ENCODE peak calls at places on chromosomes 12 and 14, in nine cellular contexts. One of them, this sample, is unnamed.
A peak's percentile ranks its signal among the peaks of the same experiment; 100 is the strongest.

GRCh38 chr12:47946413-47947107 is 16.8 kb upstream of the TMEM106C start:
- DNase-seq in EH: peak; percentile 44
- DNase-seq in AG04450: no peak
- DNase-seq in NCI-H524: no peak
- DNase-seq in fibroblast of the conjunctiva: no peak
- DNase-seq in HuH-7.5: no peak
- DNase-seq in HS-5: no peak
- DNase-seq in AG10803: peak; percentile 24
- DNase-seq in HT-29: no peak
- DNase-seq in this sample: no peak

GRCh38 chr12:6420364-6420763 is 24.4 kb upstream of the CD27 start:
- DNase-seq in AG10803: no peak
- DNase-seq in HT-29: no peak
- DNase-seq in HuH-7.5: no peak
- DNase-seq in AG04450: no peak
- DNase-seq in NCI-H524: no peak
- DNase-seq in fibroblast of the conjunctiva: no peak
- DNase-seq in EH: no peak
- DNase-seq in HS-5: no peak
- DNase-seq in this sample: no peak

GRCh38 chr12:64701283-64701682 is 57.9 kb downstream of the GNS start:
- DNase-seq in HS-5: no peak
- DNase-seq in EH: peak; percentile 16
- DNase-seq in AG10803: peak; percentile 43
- DNase-seq in HuH-7.5: no peak
- DNase-seq in AG04450: no peak
- DNase-seq in HT-29: no peak
- DNase-seq in NCI-H524: peak; percentile 37
- DNase-seq in fibroblast of the conjunctiva: no peak
- DNase-seq in this sample: no peak

GRCh38 chr14:93056166-93056839 is 59.4 kb downstream of the ITPK1 start:
- DNase-seq in AG04450: no peak
- DNase-seq in HuH-7.5: no peak
- DNase-seq in fibroblast of the conjunctiva: no peak
- DNase-seq in EH: no peak
- DNase-seq in AG10803: no peak
- DNase-seq in HS-5: no peak
- DNase-seq in HT-29: no peak
- DNase-seq in NCI-H524: no peak
- DNase-seq in this sample: no peak

GRCh38 chr12:92289611-92290010 is 144.0 kb upstream of the BTG1 start:
- DNase-seq in AG04450: no peak
- DNase-seq in NCI-H524: no peak
- DNase-seq in HT-29: no peak
- DNase-seq in HS-5: no peak
- DNase-seq in fibroblast of the conjunctiva: no peak
- DNase-seq in HuH-7.5: no peak
- DNase-seq in AG10803: no peak
- DNase-seq in EH: no peak
- DNase-seq in this sample: no peak

GRCh38 chr12:1777798-1778197 is 42.6 kb upstream of the LRTM2 start:
- DNase-seq in AG04450: peak; percentile 55
- DNase-seq in HS-5: peak; percentile 80
- DNase-seq in fibroblast of the conjunctiva: peak; percentile 38
- DNase-seq in NCI-H524: no peak
- DNase-seq in HuH-7.5: no peak
- DNase-seq in AG10803: peak; percentile 82
- DNase-seq in EH: peak; percentile 90
- DNase-seq in HT-29: no peak
- DNase-seq in this sample: no peak

GRCh38 chr12:92568631-92569128 is 134.1 kb upstream of the PLEKHG7 start:
- DNase-seq in HS-5: no peak
- DNase-seq in HuH-7.5: no peak
- DNase-seq in AG04450: no peak
- DNase-seq in AG10803: no peak
- DNase-seq in NCI-H524: no peak
- DNase-seq in EH: no peak
- DNase-seq in HT-29: no peak
- DNase-seq in fibroblast of the conjunctiva: no peak
- DNase-seq in this sample: no peak

GRCh38 chr12:65123435-65124063 is 2.4 kb upstream of the WIF1 start:
- DNase-seq in HuH-7.5: no peak
- DNase-seq in AG10803: peak; percentile 31
- DNase-seq in EH: peak; percentile 47
- DNase-seq in AG04450: no peak
- DNase-seq in NCI-H524: peak; percentile 37
- DNase-seq in fibroblast of the conjunctiva: peak; percentile 17
- DNase-seq in HT-29: peak; percentile 64
- DNase-seq in HS-5: no peak
- DNase-seq in this sample: peak; percentile 26

GRCh38 chr14:105092912-105093425 is 27.7 kb upstream of the GPR132 start:
- DNase-seq in NCI-H524: peak; percentile 77
- DNase-seq in HS-5: no peak
- DNase-seq in HuH-7.5: peak; percentile 59
- DNase-seq in fibroblast of the conjunctiva: no peak
- DNase-seq in EH: peak; percentile 74
- DNase-seq in HT-29: no peak
- DNase-seq in AG04450: no peak
- DNase-seq in AG10803: peak; percentile 59
- DNase-seq in this sample: peak; percentile 64

GRCh38 chr12:46659844-46660243 is 166.0 kb downstream of the SLC38A4 start:
- DNase-seq in EH: no peak
- DNase-seq in HuH-7.5: no peak
- DNase-seq in fibroblast of the conjunctiva: no peak
- DNase-seq in HS-5: no peak
- DNase-seq in AG04450: no peak
- DNase-seq in HT-29: no peak
- DNase-seq in NCI-H524: no peak
- DNase-seq in AG10803: no peak
- DNase-seq in this sample: no peak

GRCh38 chr14:24831677-24832076 is 197.7 kb upstream of the GZMB start:
- DNase-seq in HuH-7.5: no peak
- DNase-seq in HS-5: no peak
- DNase-seq in EH: no peak
- DNase-seq in AG10803: no peak
- DNase-seq in fibroblast of the conjunctiva: no peak
- DNase-seq in HT-29: no peak
- DNase-seq in AG04450: no peak
- DNase-seq in NCI-H524: no peak
- DNase-seq in this sample: no peak

GRCh38 chr12:76374395-76375020 is 26.3 kb upstream of the BBS10 start:
- DNase-seq in AG04450: no peak
- DNase-seq in HT-29: no peak
- DNase-seq in HuH-7.5: no peak
- DNase-seq in EH: peak; percentile 55
- DNase-seq in HS-5: peak; percentile 6
- DNase-seq in AG10803: peak; percentile 9
- DNase-seq in fibroblast of the conjunctiva: no peak
- DNase-seq in NCI-H524: no peak
- DNase-seq in this sample: no peak

GRCh38 chr12:121230538-121230907 is 20.6 kb downstream of the P2RX4 start:
- DNase-seq in NCI-H524: no peak
- DNase-seq in fibroblast of the conjunctiva: no peak
- DNase-seq in HT-29: no peak
- DNase-seq in EH: no peak
- DNase-seq in HS-5: no peak
- DNase-seq in AG04450: no peak
- DNase-seq in HuH-7.5: no peak
- DNase-seq in AG10803: no peak
- DNase-seq in this sample: no peak

GRCh38 chr12:78700565-78700964 is 164.0 kb upstream of the SYT1 start:
- DNase-seq in EH: no peak
- DNase-seq in AG10803: no peak
- DNase-seq in fibroblast of the conjunctiva: no peak
- DNase-seq in HS-5: no peak
- DNase-seq in NCI-H524: no peak
- DNase-seq in AG04450: no peak
- DNase-seq in HuH-7.5: no peak
- DNase-seq in HT-29: no peak
- DNase-seq in this sample: no peak

GRCh38 chr14:65972346-65972745 is 513.8 kb upstream of the CCDC196 start:
- DNase-seq in fibroblast of the conjunctiva: no peak
- DNase-seq in NCI-H524: no peak
- DNase-seq in HS-5: peak; percentile 32
- DNase-seq in HuH-7.5: no peak
- DNase-seq in EH: peak; percentile 5
- DNase-seq in AG04450: no peak
- DNase-seq in AG10803: peak; percentile 35
- DNase-seq in HT-29: no peak
- DNase-seq in this sample: no peak

GRCh38 chr12:4714879-4715278 is 5.3 kb upstream of the GALNT8 start:
- DNase-seq in HuH-7.5: no peak
- DNase-seq in HS-5: no peak
- DNase-seq in HT-29: no peak
- DNase-seq in EH: no peak
- DNase-seq in AG10803: no peak
- DNase-seq in AG04450: no peak
- DNase-seq in fibroblast of the conjunctiva: no peak
- DNase-seq in NCI-H524: no peak
- DNase-seq in this sample: no peak

GRCh38 chr12:7642287-7642686 is 23.4 kb downstream of the APOBEC1 start:
- DNase-seq in HS-5: no peak
- DNase-seq in fibroblast of the conjunctiva: no peak
- DNase-seq in HuH-7.5: no peak
- DNase-seq in AG10803: no peak
- DNase-seq in NCI-H524: no peak
- DNase-seq in AG04450: no peak
- DNase-seq in HT-29: no peak
- DNase-seq in EH: no peak
- DNase-seq in this sample: no peak

GRCh38 chr14:69004731-69005431 is 25.8 kb upstream of the ACTN1 start:
- DNase-seq in HT-29: no peak
- DNase-seq in AG04450: no peak
- DNase-seq in fibroblast of the conjunctiva: no peak
- DNase-seq in AG10803: peak; percentile 16
- DNase-seq in EH: peak; percentile 35
- DNase-seq in HuH-7.5: no peak
- DNase-seq in NCI-H524: peak; percentile 28
- DNase-seq in HS-5: no peak
- DNase-seq in this sample: peak; percentile 13

GRCh38 chr14:96264850-96265249 is 8.8 kb downstream of the BDKRB1 start:
- DNase-seq in HuH-7.5: peak; percentile 43
- DNase-seq in EH: peak; percentile 71
- DNase-seq in HT-29: no peak
- DNase-seq in AG04450: no peak
- DNase-seq in NCI-H524: peak; percentile 66
- DNase-seq in fibroblast of the conjunctiva: no peak
- DNase-seq in AG10803: peak; percentile 52
- DNase-seq in HS-5: no peak
- DNase-seq in this sample: no peak

GRCh38 chr12:21941522-21942376 is 523 bp upstream of the ABCC9 start:
- DNase-seq in HS-5: no peak
- DNase-seq in AG10803: peak; percentile 43
- DNase-seq in fibroblast of the conjunctiva: peak; percentile 31
- DNase-seq in HT-29: no peak
- DNase-seq in EH: peak; percentile 56
- DNase-seq in HuH-7.5: peak; percentile 33
- DNase-seq in AG04450: no peak
- DNase-seq in NCI-H524: peak; percentile 62
- DNase-seq in this sample: peak; percentile 81

GRCh38 chr12:115035536-115036107 is 351.6 kb upstream of the TBX3 start:
- DNase-seq in AG10803: no peak
- DNase-seq in AG04450: no peak
- DNase-seq in HuH-7.5: no peak
- DNase-seq in HS-5: no peak
- DNase-seq in NCI-H524: no peak
- DNase-seq in HT-29: no peak
- DNase-seq in fibroblast of the conjunctiva: no peak
- DNase-seq in EH: no peak
- DNase-seq in this sample: no peak

GRCh38 chr12:130440411-130441080 is 102.9 kb downstream of the PIWIL1 start:
- DNase-seq in HuH-7.5: no peak
- DNase-seq in HS-5: no peak
- DNase-seq in AG10803: no peak
- DNase-seq in fibroblast of the conjunctiva: no peak
- DNase-seq in EH: no peak
- DNase-seq in HT-29: no peak
- DNase-seq in AG04450: no peak
- DNase-seq in NCI-H524: no peak
- DNase-seq in this sample: no peak

GRCh38 chr12:64514456-64514855 is 62.5 kb downstream of the TBK1 start:
- DNase-seq in EH: no peak
- DNase-seq in HuH-7.5: no peak
- DNase-seq in AG10803: no peak
- DNase-seq in fibroblast of the conjunctiva: no peak
- DNase-seq in HS-5: no peak
- DNase-seq in NCI-H524: no peak
- DNase-seq in AG04450: no peak
- DNase-seq in HT-29: no peak
- DNase-seq in this sample: no peak

GRCh38 chr12:121805800-121806555 is 2.2 kb downstream of the SETD1B start:
- DNase-seq in HS-5: no peak
- DNase-seq in HT-29: peak; percentile 53
- DNase-seq in AG04450: no peak
- DNase-seq in EH: no peak
- DNase-seq in AG10803: no peak
- DNase-seq in fibroblast of the conjunctiva: no peak
- DNase-seq in NCI-H524: no peak
- DNase-seq in HuH-7.5: no peak
- DNase-seq in this sample: peak; percentile 49

GRCh38 chr12:26833692-26834168 is 736 bp upstream of the ITPR2 start:
- DNase-seq in HuH-7.5: peak; percentile 60
- DNase-seq in EH: peak; percentile 21
- DNase-seq in HT-29: peak; percentile 80
- DNase-seq in fibroblast of the conjunctiva: no peak
- DNase-seq in NCI-H524: peak; percentile 59
- DNase-seq in HS-5: no peak
- DNase-seq in AG10803: no peak
- DNase-seq in AG04450: no peak
- DNase-seq in this sample: peak; percentile 72

GRCh38 chr14:36660736-36661505 is 739 bp upstream of the PAX9 start:
- DNase-seq in HT-29: no peak
- DNase-seq in AG10803: no peak
- DNase-seq in fibroblast of the conjunctiva: no peak
- DNase-seq in HS-5: no peak
- DNase-seq in AG04450: no peak
- DNase-seq in HuH-7.5: no peak
- DNase-seq in EH: no peak
- DNase-seq in NCI-H524: peak; percentile 37
- DNase-seq in this sample: peak; percentile 54

This sample was measured in retina.